ENCODE peak calls at places on chromosomes 6 and 20, in nine cellular contexts. D is naive thymus-derived CD4-positive, alpha-beta T cell; E is left ventricle myocardium inferior; B is lower lobe of right lung; P is AG04450; T is aorta; I is heart left ventricle; F is CD4-positive, CD25-positive, alpha-beta regulatory T cell; Z is cardiac muscle cell. G is an unnamed sample.
A peak's percentile ranks its signal among the peaks of the same experiment; 100 is the strongest.

GRCh38 chr6:109595998-109596397 is 95.0 kb downstream of the AK9 start:
- DNase-seq in D (peak; percentile 35), E (no peak), B (no peak), P (no peak), T (no peak), I (no peak), F (no peak), Z (no peak), G (no peak)

GRCh38 chr6:11380969-11381744 is 148.7 kb upstream of the NEDD9 start:
- DNase-seq in D (no peak), E (no peak), B (no peak), P (no peak), T (no peak), I (no peak), F (no peak), Z (no peak), G (no peak)

GRCh38 chr6:147802400-147802799 is 293.9 kb downstream of the SAMD5 start:
- DNase-seq in D (no peak), E (no peak), B (no peak), P (peak; percentile 7), T (no peak), I (no peak), F (no peak), Z (no peak), G (no peak)

GRCh38 chr20:14707865-14708574 is 370.6 kb upstream of the FLRT3 start:
- DNase-seq in D (no peak), E (no peak), B (no peak), P (no peak), T (no peak), I (no peak), F (no peak), Z (no peak), G (no peak)

GRCh38 chr20:56348306-56348695 is 10.5 kb upstream of the FAM210B start:
- DNase-seq in D (no peak), E (no peak), B (no peak), P (no peak), T (no peak), I (no peak), F (no peak), Z (no peak), G (peak; percentile 52)

GRCh38 chr6:1672379-1672778 is 62.7 kb downstream of the FOXC1 start:
- DNase-seq in D (no peak), E (no peak), B (no peak), P (no peak), T (no peak), I (no peak), F (no peak), Z (no peak), G (no peak)

GRCh38 chr6:148441454-148441911 is 98.8 kb downstream of the SASH1 start:
- DNase-seq in D (no peak), E (no peak), B (no peak), P (no peak), T (no peak), I (no peak), F (no peak), Z (no peak), G (no peak)

GRCh38 chr6:52620906-52621190 is 44.0 kb upstream of the TRAM2 start:
- DNase-seq in D (no peak), E (no peak), B (no peak), P (no peak), T (no peak), I (no peak), F (no peak), Z (no peak), G (no peak)

GRCh38 chr20:37239026-37239451 is 22.6 kb downstream of the GHRH start:
- DNase-seq in D (no peak), E (no peak), B (no peak), P (no peak), T (no peak), I (no peak), F (no peak), Z (no peak), G (peak; percentile 12)

GRCh38 chr6:116278853-116279231 is 888 bp downstream of the TSPYL1 start:
- DNase-seq in D (no peak), E (peak; percentile 57), B (no peak), P (no peak), T (peak; percentile 69), I (peak; percentile 70), F (no peak), Z (no peak), G (peak; percentile 60)

GRCh38 chr6:105909084-105909483 is 177.1 kb upstream of the PRDM1 start:
- DNase-seq in D (no peak), E (no peak), B (no peak), P (no peak), T (no peak), I (no peak), F (no peak), Z (no peak), G (no peak)

GRCh38 chr20:51488331-51488730 is 54.2 kb downstream of the NFATC2 start:
- DNase-seq in D (no peak), E (no peak), B (no peak), P (no peak), T (no peak), I (no peak), F (no peak), Z (no peak), G (no peak)
- H3K27ac ChIP-seq in D (no peak overlapping the region), E (no peak overlapping the region), B (no peak overlapping the region), P (no peak overlapping the region), T (no peak overlapping the region), I (no peak overlapping the region), F (no peak overlapping the region), Z (no peak overlapping the region), G (no peak overlapping the region)

DNA sequence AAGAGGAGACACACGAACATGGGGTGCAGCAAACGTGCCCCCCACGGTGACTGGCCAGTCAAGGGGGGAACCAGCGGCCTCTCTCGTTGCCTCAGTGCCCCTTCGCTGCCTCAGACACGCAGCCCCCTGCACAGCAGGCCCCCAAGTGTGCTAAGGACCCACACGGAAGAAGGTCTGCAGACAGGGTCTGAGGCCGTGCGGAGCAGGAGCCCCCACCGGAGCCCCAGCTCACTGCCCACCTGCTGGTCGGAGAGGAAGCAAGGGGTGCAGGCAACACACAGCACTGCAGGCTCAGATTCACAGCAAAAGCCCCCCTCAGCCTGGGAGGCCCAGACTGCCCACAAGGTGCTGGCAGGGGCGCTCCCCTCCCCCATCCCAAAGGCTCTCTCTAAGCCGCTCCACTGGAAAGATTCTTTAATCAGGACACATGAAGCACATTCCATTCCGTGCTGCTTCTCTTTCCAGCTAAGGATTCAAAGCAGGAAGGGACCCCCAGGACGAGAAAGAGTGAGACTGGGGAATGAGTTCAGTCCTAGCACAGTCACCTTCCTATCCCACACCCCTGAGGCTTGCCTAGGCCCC is 105.1 kb downstream of the SLC23A2 start:
- DNase-seq in D (no peak), E (no peak), B (no peak), P (no peak), T (no peak), I (no peak), F (no peak), Z (no peak), G (no peak)
- H3K4me3 ChIP-seq in D (no peak overlapping the region), E (no peak overlapping the region), B (no peak overlapping the region), P (no peak overlapping the region), T (no peak overlapping the region), I (no peak overlapping the region), F (no peak overlapping the region), Z (no peak overlapping the region), G (no peak overlapping the region)

GRCh38 chr20:61757-62156 is 25.7 kb upstream of the DEFB125 start:
- DNase-seq in D (no peak), E (no peak), B (no peak), P (no peak), T (no peak), I (no peak), F (no peak), Z (no peak), G (no peak)

GRCh38 chr20:64766-65322 is 22.6 kb upstream of the DEFB125 start:
- DNase-seq in D (no peak), E (no peak), B (no peak), P (no peak), T (no peak), I (no peak), F (no peak), Z (no peak), G (no peak)

GRCh38 chr20:62487-62886 is 25.0 kb upstream of the DEFB125 start:
- DNase-seq in D (no peak), E (no peak), B (no peak), P (no peak), T (no peak), I (no peak), F (no peak), Z (no peak), G (no peak)

GRCh38 chr20:61230-61629 is 26.2 kb upstream of the DEFB125 start:
- DNase-seq in D (no peak), E (no peak), B (no peak), P (no peak), T (no peak), I (no peak), F (no peak), Z (no peak), G (no peak)

DNA sequence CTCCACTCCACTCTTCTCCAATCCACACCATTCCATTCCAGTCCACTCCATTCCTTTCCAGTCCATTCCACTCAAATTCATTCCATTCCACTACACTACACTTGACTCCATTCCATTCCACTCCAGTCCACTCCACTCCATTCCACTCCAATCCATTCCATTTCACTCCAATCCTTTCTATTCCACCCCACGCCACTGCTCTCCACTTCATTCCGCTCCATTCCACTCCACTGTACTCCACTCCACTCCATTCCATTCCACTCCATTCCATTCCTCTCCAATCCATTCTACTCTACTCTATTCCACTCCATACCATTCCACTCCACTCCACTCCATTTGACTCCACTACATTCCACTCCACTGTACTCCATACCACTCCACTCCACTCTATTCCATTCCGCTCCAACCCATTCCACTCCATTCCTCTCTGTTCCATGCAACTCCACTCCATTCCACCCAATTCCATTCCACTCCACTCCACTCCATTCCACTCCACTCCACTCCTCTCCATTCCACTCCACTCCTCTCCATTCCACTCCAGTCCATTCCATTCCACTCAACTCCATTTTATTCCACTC is 23.4 kb upstream of the DEFB125 start:
- DNase-seq in D (no peak), E (no peak), B (no peak), P (no peak), T (no peak), I (no peak), F (no peak), Z (no peak), G (no peak)
- H3K9me3 ChIP-seq in D (peaks cover 27% of the 10 kb centered on the region), E (no peaks in the 10 kb centered on the region), B (no peaks in the 10 kb centered on the region), P (peaks cover 55% of the 10 kb centered on the region), T (peaks cover 6% of the 10 kb centered on the region), I (no peaks in the 10 kb centered on the region), F (peaks cover 10% of the 10 kb centered on the region), Z (no peaks in the 10 kb centered on the region), G (peaks cover 7% of the 10 kb centered on the region)

DNA sequence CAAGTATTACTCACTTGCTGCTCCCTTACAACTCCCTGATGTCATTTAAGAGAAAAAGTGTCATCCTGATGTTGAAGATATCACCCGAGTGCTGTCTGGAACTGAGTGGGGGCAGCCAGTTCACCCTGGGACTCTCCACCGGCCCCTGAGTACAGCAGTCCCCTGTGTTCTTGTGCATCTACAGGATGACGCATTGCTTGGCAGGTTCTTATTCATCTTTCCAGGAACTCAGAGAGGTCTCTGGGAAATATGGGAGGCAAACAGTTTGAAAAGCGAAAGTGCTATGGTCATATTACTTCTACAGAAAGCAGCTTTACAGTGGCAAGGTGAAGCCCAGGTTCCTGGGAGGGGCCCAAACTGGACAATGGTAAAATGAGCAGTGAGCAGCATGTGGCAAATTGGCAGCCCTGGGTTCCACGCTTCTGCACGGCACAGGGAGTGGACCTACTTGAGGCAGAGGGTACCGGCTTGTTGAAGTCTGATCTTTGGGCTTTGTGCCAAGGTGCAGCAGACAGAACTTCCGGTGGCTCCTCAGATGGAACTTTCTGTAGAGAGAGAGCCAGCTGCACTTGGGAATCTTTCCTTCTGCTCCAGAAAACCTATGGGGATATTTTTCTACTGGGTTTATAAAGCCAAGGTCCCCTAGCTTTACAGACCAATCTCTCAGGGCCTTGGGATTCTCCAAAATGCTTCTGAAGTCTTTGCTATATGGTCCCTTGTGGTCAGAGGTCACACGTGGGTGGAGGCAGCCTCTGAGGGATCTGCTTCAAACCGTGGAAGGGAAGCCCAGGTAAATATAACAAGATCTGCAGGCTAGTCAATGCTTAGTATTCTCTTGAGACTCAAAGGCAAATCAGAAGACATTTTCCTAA is 128.3 kb downstream of the MAP3K7 start:
- DNase-seq in D (peak; percentile 40), E (no peak), B (no peak), P (no peak), T (no peak), I (no peak), F (no peak), Z (no peak), G (no peak)
- H3K27ac ChIP-seq in D (no peak overlapping the region), E (no peak overlapping the region), B (no peak overlapping the region), P (no peak overlapping the region), T (no peak overlapping the region), I (no peak overlapping the region), F (no peak overlapping the region), Z (no peak overlapping the region), G (no peak overlapping the region)

G was measured in body of pancreas.